ENCODE peak calls at places on chromosomes 12 and 14, in seven cellular contexts. O is coronary artery; A is epithelial cell of proximal tubule; B is adipocyte; T is esophagus squamous epithelium; E is CD8-positive, alpha-beta memory T cell; R is left ventricle myocardium inferior. N is an unnamed sample.

GRCh38 chr14:30267141-30267540 is 291.8 kb upstream of the G2E3 start:
- DNase-seq in O (no peak), A (no peak), B (peak), T (no peak), E (no peak), R (no peak), N (peak)

GRCh38 chr14:71328954-71329353 is 421.7 kb downstream of the PCNX1 start:
- DNase-seq in O (no peak), A (no peak), B (no peak), T (no peak), E (no peak), R (no peak), N (no peak)

GRCh38 chr12:129903956-129904769 is at the start of gene TMEM132D:
- DNase-seq in O (no peak), A (no peak), B (peak), T (no peak), E (no peak), R (no peak), N (no peak)

GRCh38 chr12:122421263-122421814 is 1.1 kb downstream of the CLIP1 start:
- DNase-seq in O (no peak), A (no peak), B (peak), T (no peak), E (no peak), R (peak), N (peak)

GRCh38 chr12:79373896-79374499 is 316.8 kb downstream of the PAWR start:
- DNase-seq in O (no peak), A (no peak), B (peak), T (no peak), E (no peak), R (no peak), N (peak)

GRCh38 chr12:33588082-33588712 is 148.6 kb upstream of the SYT10 start:
- DNase-seq in O (no peak), A (peak), B (peak), T (no peak), E (no peak), R (no peak), N (peak)

GRCh38 chr12:39103552-39104165 is 198.3 kb upstream of the CPNE8 start:
- DNase-seq in O (no peak), A (peak), B (peak), T (no peak), E (peak), R (no peak), N (peak)

GRCh38 chr12:117134059-117134458 is 34.8 kb upstream of the TESC start:
- DNase-seq in O (no peak), A (no peak), B (peak), T (no peak), E (peak), R (no peak), N (no peak)

GRCh38 chr14:79161576-79161975 is 991.4 kb downstream of the NRXN3 start:
- DNase-seq in O (no peak), A (no peak), B (peak), T (no peak), E (no peak), R (no peak), N (peak)

GRCh38 chr14:54189358-54190354 is 207.2 kb upstream of the CDKN3 start:
- DNase-seq in O (no peak), A (no peak), B (peak), T (no peak), E (no peak), R (no peak), N (peak)

GRCh38 chr14:20350280-20350679 is 6.8 kb downstream of the PARP2 start:
- DNase-seq in O (no peak), A (no peak), B (no peak), T (no peak), E (no peak), R (no peak), N (no peak)

GRCh38 chr12:46985816-46986215 is 93.6 kb upstream of the PCED1B start:
- DNase-seq in O (no peak), A (no peak), B (no peak), T (no peak), E (no peak), R (no peak), N (no peak)

GRCh38 chr12:105300883-105301282 is 29.6 kb upstream of the C12orf75 start:
- DNase-seq in O (no peak), A (no peak), B (no peak), T (no peak), E (no peak), R (no peak), N (no peak)

GRCh38 chr12:83939718-83940117 is 972.9 kb downstream of the SLC6A15 start:
- DNase-seq in O (no peak), A (no peak), B (no peak), T (no peak), E (no peak), R (no peak), N (no peak)

GRCh38 chr12:85781751-85782150 is 54.5 kb downstream of the RASSF9 start:
- DNase-seq in O (no peak), A (no peak), B (no peak), T (no peak), E (no peak), R (no peak), N (no peak)

GRCh38 chr12:22712083-22712482 is 87.1 kb downstream of the ETNK1 start:
- DNase-seq in O (no peak), A (no peak), B (no peak), T (no peak), E (no peak), R (no peak), N (no peak)

DNA sequence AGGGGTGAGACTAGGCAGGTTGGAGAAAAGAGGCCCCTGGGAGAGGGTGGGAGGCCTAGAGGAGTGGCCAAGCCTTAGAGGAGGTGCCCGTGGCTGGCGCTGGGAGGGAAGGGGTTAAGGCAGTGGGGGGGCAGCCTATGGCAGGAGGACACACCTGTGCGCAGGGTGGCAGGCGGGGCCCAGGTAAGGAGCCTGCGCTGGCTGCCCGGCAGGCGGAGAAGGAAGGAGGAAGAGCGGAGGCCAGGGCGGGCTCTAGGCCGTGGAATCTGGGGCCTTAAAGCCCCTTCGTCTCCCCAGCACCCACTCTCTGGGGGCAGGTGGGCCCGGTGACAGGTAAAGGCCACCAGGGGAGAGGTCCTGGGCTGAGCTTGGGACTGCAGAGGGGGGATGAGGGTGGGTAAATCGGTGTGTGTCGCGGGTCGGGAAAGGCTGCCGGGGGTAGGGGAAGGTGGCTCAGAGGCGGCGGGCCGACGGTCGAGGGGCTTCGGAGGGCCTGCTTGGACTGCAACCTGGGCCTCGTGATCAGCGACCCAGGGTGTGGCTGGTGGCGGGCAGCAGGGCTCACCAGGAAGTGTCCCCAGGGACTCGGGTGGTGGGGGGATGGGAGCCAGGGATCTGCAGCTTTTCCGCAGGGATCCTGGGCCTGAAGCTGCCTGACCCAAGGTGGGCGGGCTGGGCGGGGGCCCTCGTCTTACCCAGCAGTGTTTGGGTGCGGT is 7.3 kb downstream of the PHB2 start:
- DNase-seq in O (peak), A (no peak), B (no peak), T (no peak), E (no peak), R (peak), N (no peak)
- H3K4me3 ChIP-seq in O (no peak), A (peak), B (no peak), T (peak), E (no peak), R (no peak), N (no peak)

GRCh38 chr12:99981639-99982190 is 3.0 kb downstream of the ANKS1B start:
- DNase-seq in O (no peak), A (no peak), B (no peak), T (no peak), E (no peak), R (no peak), N (no peak)

GRCh38 chr12:99985631-99986030 is 895 bp upstream of the ANKS1B start:
- DNase-seq in O (no peak), A (no peak), B (no peak), T (no peak), E (no peak), R (no peak), N (no peak)

GRCh38 chr12:99984271-99985128 is at the start of gene ANKS1B:
- DNase-seq in O (peak), A (no peak), B (peak), T (no peak), E (no peak), R (peak), N (peak)

GRCh38 chr12:99983721-99984258 is 946 bp downstream of the ANKS1B start:
- DNase-seq in O (no peak), A (no peak), B (peak), T (no peak), E (no peak), R (no peak), N (peak)

DNA sequence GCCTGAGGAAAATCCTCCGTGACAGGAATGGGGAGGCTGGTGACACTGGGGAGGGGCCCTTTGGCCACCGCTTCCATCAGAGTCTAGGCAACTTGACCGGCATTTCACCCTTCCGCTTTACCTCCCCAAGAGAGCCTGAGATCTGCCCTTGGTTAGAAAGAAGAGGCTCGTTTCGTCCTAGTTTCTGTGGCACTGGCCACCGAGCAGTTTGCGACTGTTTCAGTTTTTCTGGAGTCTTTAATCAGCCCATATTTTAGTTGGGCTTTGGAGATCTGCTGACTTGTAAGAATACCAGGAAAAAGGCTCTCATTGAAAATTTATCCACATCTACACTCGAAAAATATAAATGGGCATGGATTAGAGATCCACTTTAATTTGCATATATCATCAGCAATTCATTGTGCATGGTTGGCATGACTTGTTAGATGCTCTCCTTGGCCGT is 414 bp upstream of the ANKS1B start:
- DNase-seq in O (no peak), A (no peak), B (no peak), T (no peak), E (no peak), R (no peak), N (peak)
- H3K4me3 ChIP-seq in O (peak), A (peak), B (peak), T (peak), E (no peak), R (peak), N (peak)

GRCh38 chr12:70290126-70290525 is 46.9 kb downstream of the CNOT2 start:
- DNase-seq in O (no peak), A (no peak), B (peak), T (no peak), E (no peak), R (no peak), N (no peak)

GRCh38 chr12:70292017-70292776 is 49.0 kb downstream of the CNOT2 start:
- DNase-seq in O (no peak), A (no peak), B (no peak), T (no peak), E (no peak), R (no peak), N (no peak)

GRCh38 chr12:70283232-70283631 is 40.0 kb downstream of the CNOT2 start:
- DNase-seq in O (no peak), A (no peak), B (no peak), T (no peak), E (no peak), R (no peak), N (no peak)

DNA sequence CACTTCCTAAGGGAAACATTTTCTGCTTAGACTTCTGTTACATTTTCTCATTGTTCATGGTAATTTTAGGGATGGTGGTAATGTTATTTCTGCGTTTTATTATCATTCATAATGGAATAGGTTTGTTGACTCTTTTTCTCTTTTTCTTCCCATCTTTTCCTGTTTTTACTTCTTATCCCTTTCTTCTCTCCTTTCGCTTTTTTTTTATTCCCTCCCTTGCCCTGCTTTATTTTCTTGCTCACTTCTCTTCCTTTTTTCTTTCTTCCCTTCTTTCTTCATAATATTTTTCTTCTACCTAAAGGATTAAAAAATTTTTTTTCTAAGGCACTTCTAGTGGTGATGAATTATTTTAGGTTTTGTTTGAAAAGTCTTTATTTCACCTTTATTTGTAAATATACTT is 45.6 kb downstream of the CNOT2 start:
- DNase-seq in O (no peak), A (no peak), B (no peak), T (no peak), E (no peak), R (no peak), N (no peak)
- H3K4me3 ChIP-seq in O (no peak), A (no peak), B (no peak), T (no peak), E (no peak), R (no peak), N (no peak)

GRCh38 chr12:5588231-5588995 is 156.5 kb downstream of the NTF3 start:
- DNase-seq in O (no peak), A (no peak), B (peak), T (no peak), E (no peak), R (no peak), N (no peak)
- H3K4me3 ChIP-seq in O (no peak), A (no peak), B (no peak), T (no peak), E (no peak), R (no peak), N (no peak)

DNA sequence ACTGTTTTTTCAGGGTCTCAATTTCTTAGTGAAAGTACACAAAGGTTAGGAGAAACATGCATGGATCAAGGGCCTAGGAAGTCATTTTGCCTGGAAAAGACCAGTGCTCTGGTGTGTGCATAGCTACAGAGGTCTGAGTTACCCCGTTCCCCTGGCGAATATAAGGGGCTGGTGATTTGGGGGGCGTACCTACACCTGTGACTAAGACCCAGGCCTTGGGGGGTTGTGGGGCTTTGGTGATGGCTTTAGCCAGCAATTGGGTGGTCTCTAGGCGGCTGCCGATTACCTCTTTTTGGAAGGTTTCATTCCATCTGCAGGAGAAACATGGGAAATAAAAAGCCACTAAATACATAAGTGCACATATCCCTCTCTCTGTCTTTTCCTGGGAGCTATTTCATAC is 1.1 kb downstream of the SDR39U1 start:
- DNase-seq in O (no peak), A (no peak), B (no peak), T (no peak), E (no peak), R (no peak), N (no peak)
- H3K4me3 ChIP-seq in O (peak), A (peak), B (peak), T (peak), E (peak), R (peak), N (peak)